ENCODE peak calls at places on chromosomes 3 and 15, in eight cellular contexts. One of them, this sample, is unnamed.

GRCh38 chr3:37441689-37442088 is 267.3 kb upstream of the LRRFIP2 start:
- DNase-seq in ovary: no peak
- DNase-seq in cardiac fibroblast: no peak
- DNase-seq in fibroblast of lung: no peak
- DNase-seq in progenitor cell of endocrine pancreas: no peak
- DNase-seq in right lobe of liver: no peak
- DNase-seq in dorsolateral prefrontal cortex: no peak
- DNase-seq in left ventricle myocardium inferior: no peak
- DNase-seq in this sample: no peak

GRCh38 chr15:50137330-50137761 is 18.3 kb upstream of the ATP8B4 start:
- DNase-seq in ovary: no peak
- DNase-seq in cardiac fibroblast: peak
- DNase-seq in fibroblast of lung: peak
- DNase-seq in progenitor cell of endocrine pancreas: no peak
- DNase-seq in right lobe of liver: no peak
- DNase-seq in dorsolateral prefrontal cortex: no peak
- DNase-seq in left ventricle myocardium inferior: no peak
- DNase-seq in this sample: no peak

GRCh38 chr15:85276508-85276907 is 103.9 kb upstream of the AKAP13 start:
- DNase-seq in ovary: no peak
- DNase-seq in cardiac fibroblast: no peak
- DNase-seq in fibroblast of lung: no peak
- DNase-seq in progenitor cell of endocrine pancreas: no peak
- DNase-seq in right lobe of liver: no peak
- DNase-seq in dorsolateral prefrontal cortex: no peak
- DNase-seq in left ventricle myocardium inferior: no peak
- DNase-seq in this sample: no peak

GRCh38 chr3:156483426-156483825 is 71.5 kb downstream of the SSR3 start:
- DNase-seq in ovary: no peak
- DNase-seq in cardiac fibroblast: peak
- DNase-seq in fibroblast of lung: peak
- DNase-seq in progenitor cell of endocrine pancreas: no peak
- DNase-seq in right lobe of liver: no peak
- DNase-seq in dorsolateral prefrontal cortex: no peak
- DNase-seq in left ventricle myocardium inferior: no peak
- DNase-seq in this sample: no peak

GRCh38 chr3:151467069-151467468 is 6.2 kb upstream of the IGSF10 start:
- DNase-seq in ovary: no peak
- DNase-seq in cardiac fibroblast: no peak
- DNase-seq in fibroblast of lung: no peak
- DNase-seq in progenitor cell of endocrine pancreas: no peak
- DNase-seq in right lobe of liver: no peak
- DNase-seq in dorsolateral prefrontal cortex: no peak
- DNase-seq in left ventricle myocardium inferior: no peak
- DNase-seq in this sample: no peak

GRCh38 chr3:188700497-188700896 is 471.3 kb upstream of the TPRG1 start:
- DNase-seq in ovary: no peak
- DNase-seq in cardiac fibroblast: no peak
- DNase-seq in fibroblast of lung: no peak
- DNase-seq in progenitor cell of endocrine pancreas: no peak
- DNase-seq in right lobe of liver: no peak
- DNase-seq in dorsolateral prefrontal cortex: no peak
- DNase-seq in left ventricle myocardium inferior: no peak
- DNase-seq in this sample: no peak

GRCh38 chr3:190701096-190701532 is 161.4 kb downstream of the GMNC start:
- DNase-seq in ovary: peak
- DNase-seq in cardiac fibroblast: peak
- DNase-seq in fibroblast of lung: peak
- DNase-seq in progenitor cell of endocrine pancreas: peak
- DNase-seq in right lobe of liver: peak
- DNase-seq in dorsolateral prefrontal cortex: no peak
- DNase-seq in left ventricle myocardium inferior: peak
- DNase-seq in this sample: peak

GRCh38 chr15:31752363-31752762 is 278.0 kb upstream of the CHRNA7 start:
- DNase-seq in ovary: no peak
- DNase-seq in cardiac fibroblast: peak
- DNase-seq in fibroblast of lung: peak
- DNase-seq in progenitor cell of endocrine pancreas: no peak
- DNase-seq in right lobe of liver: no peak
- DNase-seq in dorsolateral prefrontal cortex: no peak
- DNase-seq in left ventricle myocardium inferior: no peak
- DNase-seq in this sample: no peak

GRCh38 chr3:122975163-122975923 is 52.2 kb downstream of the SEMA5B start:
- DNase-seq in ovary: peak
- DNase-seq in cardiac fibroblast: no peak
- DNase-seq in fibroblast of lung: peak
- DNase-seq in progenitor cell of endocrine pancreas: no peak
- DNase-seq in right lobe of liver: no peak
- DNase-seq in dorsolateral prefrontal cortex: no peak
- DNase-seq in left ventricle myocardium inferior: no peak
- DNase-seq in this sample: peak

GRCh38 chr15:99131441-99132023 is 26.7 kb downstream of the SYNM start:
- DNase-seq in ovary: no peak
- DNase-seq in cardiac fibroblast: no peak
- DNase-seq in fibroblast of lung: no peak
- DNase-seq in progenitor cell of endocrine pancreas: no peak
- DNase-seq in right lobe of liver: peak
- DNase-seq in dorsolateral prefrontal cortex: no peak
- DNase-seq in left ventricle myocardium inferior: no peak
- DNase-seq in this sample: no peak

GRCh38 chr3:94162700-94163099 is 99.8 kb downstream of the NSUN3 start:
- DNase-seq in ovary: no peak
- DNase-seq in cardiac fibroblast: peak
- DNase-seq in fibroblast of lung: no peak
- DNase-seq in progenitor cell of endocrine pancreas: no peak
- DNase-seq in right lobe of liver: no peak
- DNase-seq in dorsolateral prefrontal cortex: no peak
- DNase-seq in left ventricle myocardium inferior: no peak
- DNase-seq in this sample: no peak

GRCh38 chr3:126530171-126531050 is 6.5 kb downstream of the CHST13 start:
- DNase-seq in ovary: no peak
- DNase-seq in cardiac fibroblast: no peak
- DNase-seq in fibroblast of lung: no peak
- DNase-seq in progenitor cell of endocrine pancreas: no peak
- DNase-seq in right lobe of liver: peak
- DNase-seq in dorsolateral prefrontal cortex: peak
- DNase-seq in left ventricle myocardium inferior: peak
- DNase-seq in this sample: peak

GRCh38 chr3:155065537-155065936 is 14.6 kb upstream of the MME start:
- DNase-seq in ovary: no peak
- DNase-seq in cardiac fibroblast: peak
- DNase-seq in fibroblast of lung: peak
- DNase-seq in progenitor cell of endocrine pancreas: no peak
- DNase-seq in right lobe of liver: no peak
- DNase-seq in dorsolateral prefrontal cortex: no peak
- DNase-seq in left ventricle myocardium inferior: no peak
- DNase-seq in this sample: no peak

GRCh38 chr3:51718547-51719412 is 11.9 kb downstream of the GRM2 start:
- DNase-seq in ovary: no peak
- DNase-seq in cardiac fibroblast: peak
- DNase-seq in fibroblast of lung: peak
- DNase-seq in progenitor cell of endocrine pancreas: peak
- DNase-seq in right lobe of liver: peak
- DNase-seq in dorsolateral prefrontal cortex: no peak
- DNase-seq in left ventricle myocardium inferior: peak
- DNase-seq in this sample: peak

GRCh38 chr3:111151438-111151837 is 79.8 kb downstream of the NECTIN3 start:
- DNase-seq in ovary: no peak
- DNase-seq in cardiac fibroblast: peak
- DNase-seq in fibroblast of lung: peak
- DNase-seq in progenitor cell of endocrine pancreas: no peak
- DNase-seq in right lobe of liver: no peak
- DNase-seq in dorsolateral prefrontal cortex: no peak
- DNase-seq in left ventricle myocardium inferior: no peak
- DNase-seq in this sample: no peak

GRCh38 chr15:87582169-87582568 is 674.4 kb downstream of the NTRK3 start:
- DNase-seq in ovary: no peak
- DNase-seq in cardiac fibroblast: peak
- DNase-seq in fibroblast of lung: no peak
- DNase-seq in progenitor cell of endocrine pancreas: no peak
- DNase-seq in right lobe of liver: no peak
- DNase-seq in dorsolateral prefrontal cortex: no peak
- DNase-seq in left ventricle myocardium inferior: no peak
- DNase-seq in this sample: no peak

GRCh38 chr15:99249270-99249817 is at the start of gene TTC23:
- DNase-seq in ovary: no peak
- DNase-seq in cardiac fibroblast: peak
- DNase-seq in fibroblast of lung: peak
- DNase-seq in progenitor cell of endocrine pancreas: no peak
- DNase-seq in right lobe of liver: no peak
- DNase-seq in dorsolateral prefrontal cortex: no peak
- DNase-seq in left ventricle myocardium inferior: no peak
- DNase-seq in this sample: no peak

DNA sequence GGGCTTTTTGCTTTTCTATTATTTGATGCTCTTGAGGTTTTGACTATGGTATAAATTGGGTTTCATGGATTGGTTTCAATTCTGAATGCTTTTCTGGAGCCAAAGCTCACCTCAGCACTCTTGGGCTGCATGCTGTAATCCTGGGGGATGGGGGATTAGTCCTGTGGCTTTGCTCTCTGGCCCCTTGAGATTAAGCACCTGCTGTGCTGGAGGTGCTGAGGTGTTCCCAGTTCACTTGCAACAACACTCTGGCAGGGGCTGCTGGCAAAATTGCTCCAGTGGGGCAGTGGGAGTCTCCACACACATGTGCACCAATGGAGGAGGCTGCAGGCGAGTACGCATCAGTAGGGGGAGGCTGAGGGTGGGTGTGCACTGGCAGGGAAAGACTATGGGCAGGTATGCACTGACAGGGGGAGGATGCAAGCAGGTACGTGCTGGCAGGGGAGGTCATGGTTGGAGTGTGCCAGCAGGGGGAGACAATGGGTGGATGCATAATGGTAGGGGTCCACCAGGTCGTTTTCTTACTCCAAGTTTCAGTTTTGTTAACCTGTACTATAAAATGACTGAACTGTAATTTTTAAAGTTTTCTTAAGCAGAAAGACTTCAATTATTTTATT is 489.2 kb downstream of the FGF12 start:
- DNase-seq in ovary: no peak
- DNase-seq in cardiac fibroblast: no peak
- DNase-seq in fibroblast of lung: no peak
- DNase-seq in progenitor cell of endocrine pancreas: no peak
- DNase-seq in right lobe of liver: no peak
- DNase-seq in dorsolateral prefrontal cortex: no peak
- DNase-seq in left ventricle myocardium inferior: no peak
- DNase-seq in this sample: peak
- TF ChIP-seq CTCF in ovary: no peak
- TF ChIP-seq CTCF in cardiac fibroblast: no peak
- TF ChIP-seq CTCF in fibroblast of lung: no peak
- TF ChIP-seq CTCF in progenitor cell of endocrine pancreas: peak
- TF ChIP-seq CTCF in right lobe of liver: no peak
- TF ChIP-seq CTCF in dorsolateral prefrontal cortex: no peak
- TF ChIP-seq CTCF in left ventricle myocardium inferior: no peak
- TF ChIP-seq CTCF in this sample: peak

GRCh38 chr3:49132073-49132436 is 795 bp downstream of the LAMB2 start:
- DNase-seq in ovary: no peak
- DNase-seq in cardiac fibroblast: no peak
- DNase-seq in fibroblast of lung: no peak
- DNase-seq in progenitor cell of endocrine pancreas: no peak
- DNase-seq in right lobe of liver: no peak
- DNase-seq in dorsolateral prefrontal cortex: no peak
- DNase-seq in left ventricle myocardium inferior: no peak
- DNase-seq in this sample: no peak

GRCh38 chr3:49135499-49135898 is 2.6 kb upstream of the LAMB2 start:
- DNase-seq in ovary: no peak
- DNase-seq in cardiac fibroblast: no peak
- DNase-seq in fibroblast of lung: no peak
- DNase-seq in progenitor cell of endocrine pancreas: no peak
- DNase-seq in right lobe of liver: peak
- DNase-seq in dorsolateral prefrontal cortex: no peak
- DNase-seq in left ventricle myocardium inferior: no peak
- DNase-seq in this sample: no peak

GRCh38 chr3:49133226-49133951 is 539 bp upstream of the LAMB2 start:
- DNase-seq in ovary: peak
- DNase-seq in cardiac fibroblast: peak
- DNase-seq in fibroblast of lung: peak
- DNase-seq in progenitor cell of endocrine pancreas: peak
- DNase-seq in right lobe of liver: peak
- DNase-seq in dorsolateral prefrontal cortex: peak
- DNase-seq in left ventricle myocardium inferior: peak
- DNase-seq in this sample: peak

GRCh38 chr3:49132437-49133225 is at the start of gene LAMB2:
- DNase-seq in ovary: peak
- DNase-seq in cardiac fibroblast: peak
- DNase-seq in fibroblast of lung: peak
- DNase-seq in progenitor cell of endocrine pancreas: peak
- DNase-seq in right lobe of liver: peak
- DNase-seq in dorsolateral prefrontal cortex: no peak
- DNase-seq in left ventricle myocardium inferior: peak
- DNase-seq in this sample: peak

GRCh38 chr3:49134471-49135265 is 1.8 kb upstream of the LAMB2 start:
- DNase-seq in ovary: no peak
- DNase-seq in cardiac fibroblast: no peak
- DNase-seq in fibroblast of lung: no peak
- DNase-seq in progenitor cell of endocrine pancreas: no peak
- DNase-seq in right lobe of liver: peak
- DNase-seq in dorsolateral prefrontal cortex: no peak
- DNase-seq in left ventricle myocardium inferior: no peak
- DNase-seq in this sample: no peak
- TF ChIP-seq CTCF in ovary: no peak
- TF ChIP-seq CTCF in cardiac fibroblast: no peak
- TF ChIP-seq CTCF in fibroblast of lung: no peak
- TF ChIP-seq CTCF in progenitor cell of endocrine pancreas: no peak
- TF ChIP-seq CTCF in right lobe of liver: peak
- TF ChIP-seq CTCF in dorsolateral prefrontal cortex: no peak
- TF ChIP-seq CTCF in left ventricle myocardium inferior: no peak
- TF ChIP-seq CTCF in this sample: no peak

DNA sequence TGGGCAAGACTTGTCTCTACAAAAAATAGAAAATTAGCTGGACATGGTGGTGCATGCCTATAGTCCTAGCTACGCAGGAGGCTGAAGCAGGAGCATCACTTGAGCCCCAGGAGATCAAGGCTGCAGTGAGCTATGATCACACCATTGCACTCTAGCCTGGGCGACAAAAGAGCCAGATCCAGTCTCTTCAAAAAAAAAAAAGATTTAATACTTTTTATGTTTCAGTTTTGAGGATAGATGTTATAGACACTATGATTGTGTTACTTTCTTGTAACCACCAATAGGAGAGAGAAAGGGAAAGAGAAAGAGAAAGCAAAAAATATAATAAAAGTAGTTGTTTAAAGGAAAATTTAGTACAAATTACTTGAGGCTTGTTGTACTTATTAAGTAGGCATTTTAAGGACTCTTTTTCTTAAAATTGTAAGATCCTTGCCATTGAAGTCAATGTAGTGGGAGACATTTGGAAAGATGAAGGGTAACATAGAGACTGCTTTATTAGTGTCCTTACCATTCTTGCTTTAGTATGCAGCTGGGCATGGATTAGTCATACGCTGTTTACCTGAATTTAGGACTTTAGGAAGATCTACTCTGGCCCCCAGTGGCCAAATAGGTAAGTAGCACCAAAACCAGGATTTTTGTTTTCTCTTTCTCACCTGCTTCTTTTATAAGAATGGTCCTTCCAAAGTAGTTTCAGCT is 35.1 kb upstream of the ZDHHC23 start:
- DNase-seq in ovary: no peak
- DNase-seq in cardiac fibroblast: peak
- DNase-seq in fibroblast of lung: peak
- DNase-seq in progenitor cell of endocrine pancreas: no peak
- DNase-seq in right lobe of liver: no peak
- DNase-seq in dorsolateral prefrontal cortex: no peak
- DNase-seq in left ventricle myocardium inferior: no peak
- DNase-seq in this sample: no peak
- TF ChIP-seq CTCF in ovary: peak
- TF ChIP-seq CTCF in cardiac fibroblast: peak
- TF ChIP-seq CTCF in fibroblast of lung: peak
- TF ChIP-seq CTCF in progenitor cell of endocrine pancreas: peak
- TF ChIP-seq CTCF in right lobe of liver: peak
- TF ChIP-seq CTCF in dorsolateral prefrontal cortex: peak
- TF ChIP-seq CTCF in left ventricle myocardium inferior: peak
- TF ChIP-seq CTCF in this sample: peak

GRCh38 chr15:64740361-64741170 is 34.8 kb downstream of the RBPMS2 start:
- DNase-seq in ovary: peak
- DNase-seq in cardiac fibroblast: peak
- DNase-seq in fibroblast of lung: peak
- DNase-seq in progenitor cell of endocrine pancreas: no peak
- DNase-seq in right lobe of liver: no peak
- DNase-seq in dorsolateral prefrontal cortex: no peak
- DNase-seq in left ventricle myocardium inferior: peak
- DNase-seq in this sample: no peak
- TF ChIP-seq CTCF in ovary: peak
- TF ChIP-seq CTCF in cardiac fibroblast: peak
- TF ChIP-seq CTCF in fibroblast of lung: peak
- TF ChIP-seq CTCF in progenitor cell of endocrine pancreas: no peak
- TF ChIP-seq CTCF in right lobe of liver: no peak
- TF ChIP-seq CTCF in dorsolateral prefrontal cortex: no peak
- TF ChIP-seq CTCF in left ventricle myocardium inferior: peak
- TF ChIP-seq CTCF in this sample: no peak